ENCODE peak calls at places on chromosomes 2 and 18, in six cellular contexts. S, H, B, F, Y and O are unnamed samples.

GRCh38 chr2:239393401-239393940 is 7.3 kb downstream of the HDAC4 start:
- DNase-seq in S (peak), H (no peak), B (no peak), F (no peak), Y (no peak), O (no peak)

GRCh38 chr18:59605633-59606192 is 91.5 kb downstream of the CCBE1 start:
- DNase-seq in S (no peak), H (no peak), B (no peak), F (no peak), Y (no peak), O (no peak)

GRCh38 chr18:47075098-47075883 is 39.9 kb upstream of the ELOA2 start:
- DNase-seq in S (no peak), H (no peak), B (no peak), F (no peak), Y (no peak), O (no peak)

GRCh38 chr2:170820647-170821630 is 4.3 kb downstream of the GAD1 start:
- DNase-seq in S (no peak), H (no peak), B (no peak), F (no peak), Y (no peak), O (no peak)

GRCh38 chr2:393711-394696 is 106.1 kb upstream of the ALKAL2 start:
- DNase-seq in S (no peak), H (no peak), B (no peak), F (peak), Y (peak), O (peak)

GRCh38 chr18:63422862-63423304 is 607 bp upstream of the VPS4B start:
- DNase-seq in S (no peak), H (no peak), B (peak), F (no peak), Y (no peak), O (no peak)

GRCh38 chr18:961644-962355 is 57.1 kb downstream of the ADCYAP1 start:
- DNase-seq in S (peak), H (peak), B (no peak), F (peak), Y (no peak), O (peak)

GRCh38 chr2:145380436-145381017 is 860.6 kb upstream of the ZEB2 start:
- DNase-seq in S (no peak), H (no peak), B (no peak), F (no peak), Y (no peak), O (no peak)

GRCh38 chr2:73290049-73290839 is 3.1 kb downstream of the EGR4 start:
- DNase-seq in S (no peak), H (no peak), B (no peak), F (peak), Y (peak), O (peak)

GRCh38 chr2:202237787-202238233 is 587 bp downstream of the SUMO1 start:
- DNase-seq in S (peak), H (peak), B (no peak), F (peak), Y (no peak), O (peak)

GRCh38 chr2:10922307-10923006 is 10.7 kb downstream of the KCNF1 start:
- DNase-seq in S (no peak), H (no peak), B (no peak), F (no peak), Y (no peak), O (no peak)

GRCh38 chr2:34012728-34013302 is 413.7 kb upstream of the FAM98A start:
- DNase-seq in S (peak), H (peak), B (peak), F (peak), Y (peak), O (peak)

GRCh38 chr2:168550670-168551069 is 94.6 kb downstream of the CERS6 start:
- DNase-seq in S (no peak), H (peak), B (no peak), F (no peak), Y (peak), O (no peak)

GRCh38 chr2:10257036-10257435 is 45.7 kb upstream of the HPCAL1 start:
- DNase-seq in S (peak), H (no peak), B (no peak), F (no peak), Y (no peak), O (no peak)

GRCh38 chr2:26691881-26692813 is at the start of gene KCNK3:
- DNase-seq in S (peak), H (peak), B (no peak), F (peak), Y (no peak), O (peak)

GRCh38 chr2:85017436-85018048 is 46.6 kb downstream of the KCMF1 start:
- DNase-seq in S (no peak), H (no peak), B (no peak), F (no peak), Y (no peak), O (no peak)

GRCh38 chr2:42339191-42339912 is 21.7 kb downstream of the COX7A2L start:
- DNase-seq in S (no peak), H (no peak), B (no peak), F (no peak), Y (no peak), O (peak)

GRCh38 chr2:148720501-148720998 is 76.0 kb downstream of the EPC2 start:
- DNase-seq in S (no peak), H (peak), B (no peak), F (no peak), Y (no peak), O (peak)

GRCh38 chr2:69789762-69790600 is 39.5 kb upstream of the GMCL1 start:
- DNase-seq in S (no peak), H (peak), B (no peak), F (no peak), Y (peak), O (peak)

GRCh38 chr18:25327631-25328030 is 24.3 kb downstream of the ZNF521 start:
- DNase-seq in S (no peak), H (no peak), B (no peak), F (no peak), Y (no peak), O (no peak)

GRCh38 chr18:23114171-23114881 is 21.0 kb upstream of the CABLES1 start:
- DNase-seq in S (no peak), H (peak), B (no peak), F (no peak), Y (no peak), O (no peak)

GRCh38 chr2:118846667-118847446 is 591 bp downstream of the EN1 start:
- DNase-seq in S (no peak), H (no peak), B (no peak), F (peak), Y (no peak), O (no peak)

GRCh38 chr2:120751553-120751952 is 15.9 kb downstream of the GLI2 start:
- DNase-seq in S (no peak), H (no peak), B (no peak), F (no peak), Y (no peak), O (no peak)

GRCh38 chr18:28075501-28075900 is 101.4 kb downstream of the CDH2 start:
- DNase-seq in S (no peak), H (peak), B (no peak), F (no peak), Y (no peak), O (no peak)

GRCh38 chr2:38496927-38497669 is 105.6 kb downstream of the HNRNPLL start:
- DNase-seq in S (peak), H (no peak), B (no peak), F (no peak), Y (no peak), O (no peak)

GRCh38 chr2:60470340-60470739 is 83.1 kb downstream of the BCL11A start:
- DNase-seq in S (no peak), H (no peak), B (no peak), F (no peak), Y (no peak), O (no peak)

GRCh38 chr18:48836806-48837615 is 113.8 kb downstream of the SMAD7 start:
- DNase-seq in S (no peak), H (no peak), B (no peak), F (no peak), Y (no peak), O (no peak)

GRCh38 chr2:73611867-73612266 is 30.4 kb downstream of the NAT8 start:
- DNase-seq in S (no peak), H (no peak), B (no peak), F (no peak), Y (no peak), O (no peak)

GRCh38 chr2:220994841-220995240 is 577.3 kb downstream of the EPHA4 start:
- DNase-seq in S (no peak), H (no peak), B (no peak), F (no peak), Y (no peak), O (no peak)

GRCh38 chr18:4405965-4406364 is 49.1 kb downstream of the DLGAP1 start:
- DNase-seq in S (no peak), H (no peak), B (no peak), F (no peak), Y (no peak), O (no peak)

GRCh38 chr2:189302274-189302948 is 122.8 kb upstream of the COL5A2 start:
- DNase-seq in S (no peak), H (no peak), B (no peak), F (no peak), Y (no peak), O (no peak)

GRCh38 chr2:216713691-216714411 is 18.5 kb upstream of the IGFBP5 start:
- DNase-seq in S (peak), H (no peak), B (no peak), F (no peak), Y (no peak), O (no peak)

GRCh38 chr18:10057401-10057800 is 143.6 kb downstream of the VAPA start:
- DNase-seq in S (no peak), H (peak), B (no peak), F (no peak), Y (no peak), O (no peak)

GRCh38 chr2:26521913-26522180 is 43.9 kb upstream of the OTOF start:
- DNase-seq in S (no peak), H (no peak), B (no peak), F (no peak), Y (no peak), O (no peak)

GRCh38 chr2:201908901-201909300 is 102.6 kb downstream of the CDK15 start:
- DNase-seq in S (no peak), H (peak), B (no peak), F (no peak), Y (no peak), O (no peak)

GRCh38 chr2:213122730-213123129 is 28.7 kb downstream of the IKZF2 start:
- DNase-seq in S (no peak), H (no peak), B (no peak), F (no peak), Y (no peak), O (no peak)